ENCODE peak calls at places on chromosomes 16 and 17, in four cellular contexts. W is IMR-90, I is H54, B is AG09319. F is an unnamed sample.

GRCh38 chr16:52578007-52578828 is 31.3 kb upstream of the TOX3 start:
- DNase-seq in I (no peak), B (no peak), W (no peak), F (no peak)

GRCh38 chr17:77377836-77378235 is 237.1 kb downstream of the SEC14L1 start:
- DNase-seq in I (no peak), B (no peak), W (no peak), F (no peak)

GRCh38 chr16:30896203-30896889 is at the start of gene CTF1:
- DNase-seq in I (peak), W (peak), B (peak), F (peak)

GRCh38 chr17:17492085-17492484 is 4.1 kb downstream of the RASD1 start:
- DNase-seq in W (no peak), I (no peak), B (no peak), F (no peak)

GRCh38 chr16:17277981-17278381 is 192.8 kb downstream of the XYLT1 start:
- DNase-seq in B (no peak), W (peak), I (no peak), F (no peak)

GRCh38 chr16:73028263-73028662 is 19.7 kb downstream of the ZFHX3 start:
- DNase-seq in B (no peak), I (no peak), W (no peak), F (no peak)

GRCh38 chr16:3171181-3171854 is 16.7 kb upstream of the OR1F1 start:
- DNase-seq in I (no peak), B (no peak), W (no peak), F (no peak)

GRCh38 chr16:14369734-14370598 is 260.1 kb downstream of the PARN start:
- DNase-seq in I (no peak), W (no peak), B (no peak), F (no peak)

GRCh38 chr16:1152123-1152638 is 725 bp upstream of the CACNA1H start:
- DNase-seq in I (no peak), B (no peak), W (no peak), F (no peak)

GRCh38 chr17:17380156-17380925 is 77.2 kb downstream of the NT5M start:
- DNase-seq in W (no peak), B (no peak), I (no peak), F (no peak)